ENCODE peak calls at places on chromosomes 13 and 19, in six cellular contexts. J, U, L, I, W and F are unnamed samples.

GRCh38 chr19:15096223-15096622 is 11.0 kb upstream of the SYDE1 start:
- DNase-seq in J (no peak), U (no peak), I (no peak), W (no peak), L (no peak), F (no peak)

GRCh38 chr13:35909837-35910236 is 221.3 kb downstream of the DCLK1 start:
- DNase-seq in I (no peak), J (no peak), W (no peak), L (no peak), U (no peak), F (no peak)

GRCh38 chr13:108787709-108788394 is 158.4 kb downstream of the MYO16 start:
- DNase-seq in W (no peak), U (no peak), J (no peak), L (no peak), I (no peak), F (no peak)

GRCh38 chr19:56840452-56841193 is at the start of the genes PEG3 and ZIM2:
- DNase-seq in I (peak), J (no peak), W (no peak), U (no peak), L (no peak), F (no peak)

GRCh38 chr13:20729633-20730585 is 26.4 kb downstream of the IL17D start:
- DNase-seq in W (no peak), I (no peak), L (no peak), J (no peak), U (no peak), F (no peak)

GRCh38 chr13:34421849-34422475 is 520.1 kb upstream of the NBEA start:
- DNase-seq in U (no peak), I (no peak), W (no peak), J (no peak), L (peak), F (no peak)

GRCh38 chr13:110302986-110303385 is 4.0 kb downstream of the COL4A1 start:
- DNase-seq in U (no peak), I (no peak), J (no peak), W (no peak), L (no peak), F (no peak)

GRCh38 chr19:47407417-47407774 is 11.9 kb downstream of the MEIS3 start:
- DNase-seq in J (no peak), I (no peak), U (no peak), L (no peak), W (no peak), F (no peak)

GRCh38 chr13:87324558-87324957 is 346.6 kb upstream of the SLITRK5 start:
- DNase-seq in J (no peak), L (no peak), I (no peak), W (no peak), U (no peak), F (no peak)

GRCh38 chr13:29654807-29655547 is 59.5 kb upstream of the SLC7A1 start:
- DNase-seq in W (no peak), U (no peak), J (no peak), I (no peak), L (peak), F (no peak)

GRCh38 chr13:23497186-23497585 is 63.7 kb upstream of the SACS start:
- DNase-seq in U (no peak), I (no peak), J (no peak), L (no peak), W (no peak), F (no peak)

GRCh38 chr13:53783466-53783865 is 754.9 kb downstream of the OLFM4 start:
- DNase-seq in I (no peak), U (peak), J (no peak), L (no peak), W (no peak), F (no peak)

GRCh38 chr13:111519041-111519440 is 198.6 kb downstream of the TEX29 start:
- DNase-seq in J (no peak), U (no peak), L (no peak), W (no peak), I (peak), F (no peak)

GRCh38 chr19:44677019-44677809 is 5.9 kb downstream of the CEACAM19 start:
- DNase-seq in L (peak), U (peak), I (no peak), W (peak), J (no peak), F (no peak)

GRCh38 chr13:98484289-98485219 is 92.4 kb downstream of the STK24 start:
- DNase-seq in U (peak), W (no peak), J (peak), L (peak), I (peak), F (peak)

GRCh38 chr13:112720251-112720650 is 30.4 kb downstream of the ATP11A start:
- DNase-seq in U (no peak), W (no peak), J (peak), I (no peak), L (no peak), F (peak)

GRCh38 chr19:13097331-13098258 is 5.1 kb downstream of the LYL1 start:
- DNase-seq in L (no peak), U (no peak), J (no peak), I (peak), W (no peak), F (peak)

GRCh38 chr19:41595258-41595889 is 19.4 kb downstream of the CEACAM21 start:
- DNase-seq in I (no peak), W (peak), U (peak), J (no peak), L (peak), F (no peak)

GRCh38 chr19:6241056-6241455 is 38.7 kb downstream of the MLLT1 start:
- DNase-seq in W (no peak), L (no peak), I (peak), U (no peak), J (peak), F (peak)

GRCh38 chr19:11821474-11821873 is 7.4 kb downstream of the ZNF440 start:
- DNase-seq in J (no peak), L (no peak), W (no peak), U (no peak), I (no peak), F (no peak)

GRCh38 chr19:54606230-54606629 is 12.8 kb downstream of the LILRA1 start:
- DNase-seq in U (no peak), L (no peak), J (no peak), I (no peak), W (no peak), F (no peak)

GRCh38 chr13:64753606-64754005 is 2476.5 kb downstream of the PCDH9 start:
- DNase-seq in U (no peak), I (no peak), J (no peak), W (no peak), L (no peak), F (no peak)

GRCh38 chr19:15288146-15288963 is 44.0 kb downstream of the BRD4 start:
- DNase-seq in L (peak), J (no peak), W (peak), I (no peak), U (no peak), F (no peak)

GRCh38 chr19:5116292-5116691 is 147.4 kb downstream of the KDM4B start:
- DNase-seq in L (no peak), U (no peak), W (no peak), J (no peak), I (no peak), F (no peak)
- H3K27ac ChIP-seq in L (no peak), U (no peak), W (no peak), J (no peak), I (no peak), F (no peak)

GRCh38 chr19:4064551-4065260 is 2.0 kb downstream of the ZBTB7A start:
- DNase-seq in U (peak), L (no peak), W (peak), I (peak), J (peak), F (peak)

GRCh38 chr19:4061683-4062575 is 4.8 kb downstream of the ZBTB7A start:
- DNase-seq in I (peak), L (peak), J (peak), W (peak), U (no peak), F (peak)

GRCh38 chr19:4064073-4064550 is 2.6 kb downstream of the ZBTB7A start:
- DNase-seq in U (peak), W (no peak), I (no peak), J (peak), L (no peak), F (no peak)

GRCh38 chr19:4062576-4063368 is 3.9 kb downstream of the ZBTB7A start:
- DNase-seq in J (no peak), W (no peak), I (peak), U (no peak), L (no peak), F (no peak)

DNA sequence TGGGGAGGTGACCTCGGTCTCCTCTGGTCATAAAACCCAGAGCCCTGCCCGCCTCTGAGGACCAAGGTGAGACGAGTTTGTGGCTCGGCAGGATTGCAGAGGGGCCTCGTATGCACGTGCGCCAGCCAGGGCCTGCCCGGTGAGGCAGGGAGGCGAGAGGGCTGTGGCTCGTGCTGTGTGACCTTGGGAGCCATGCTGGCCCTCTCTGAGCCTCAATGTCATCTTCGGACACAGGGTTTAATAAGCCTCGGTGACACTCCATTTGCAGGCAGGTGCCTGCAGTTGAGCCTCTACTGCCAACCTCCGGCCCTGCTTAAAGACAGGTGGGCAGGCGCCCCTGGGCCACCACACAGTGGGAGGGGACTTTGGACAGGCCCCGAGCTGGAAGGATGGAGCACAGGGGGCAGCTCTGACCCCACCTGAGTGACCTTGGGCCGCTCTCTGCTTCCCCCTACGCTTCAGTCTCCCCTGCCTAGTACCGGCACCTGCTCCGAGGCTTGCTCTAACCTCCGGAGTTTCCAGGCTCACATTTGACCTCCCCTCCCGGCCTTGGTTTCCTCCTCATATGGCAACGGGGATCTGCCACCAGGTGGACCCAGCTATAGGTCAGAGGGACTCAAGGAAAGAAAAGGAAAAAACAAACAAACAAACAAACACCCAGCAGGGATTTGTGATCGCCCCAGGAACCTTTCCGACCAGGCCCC is 3.2 kb downstream of the ZBTB7A start:
- DNase-seq in J (peak), L (no peak), I (peak), U (peak), W (peak), F (no peak)
- TF ChIP-seq CTCF in J (no peak), L (no peak), I (no peak), U (peak), W (peak), F (no peak)

GRCh38 chr13:50261502-50261901 is 246.3 kb downstream of the KCNRG start:
- DNase-seq in L (peak), U (no peak), J (no peak), W (no peak), I (no peak), F (no peak)
- H3K27ac ChIP-seq in L (no peak), U (no peak), J (no peak), W (no peak), I (no peak), F (no peak)

DNA sequence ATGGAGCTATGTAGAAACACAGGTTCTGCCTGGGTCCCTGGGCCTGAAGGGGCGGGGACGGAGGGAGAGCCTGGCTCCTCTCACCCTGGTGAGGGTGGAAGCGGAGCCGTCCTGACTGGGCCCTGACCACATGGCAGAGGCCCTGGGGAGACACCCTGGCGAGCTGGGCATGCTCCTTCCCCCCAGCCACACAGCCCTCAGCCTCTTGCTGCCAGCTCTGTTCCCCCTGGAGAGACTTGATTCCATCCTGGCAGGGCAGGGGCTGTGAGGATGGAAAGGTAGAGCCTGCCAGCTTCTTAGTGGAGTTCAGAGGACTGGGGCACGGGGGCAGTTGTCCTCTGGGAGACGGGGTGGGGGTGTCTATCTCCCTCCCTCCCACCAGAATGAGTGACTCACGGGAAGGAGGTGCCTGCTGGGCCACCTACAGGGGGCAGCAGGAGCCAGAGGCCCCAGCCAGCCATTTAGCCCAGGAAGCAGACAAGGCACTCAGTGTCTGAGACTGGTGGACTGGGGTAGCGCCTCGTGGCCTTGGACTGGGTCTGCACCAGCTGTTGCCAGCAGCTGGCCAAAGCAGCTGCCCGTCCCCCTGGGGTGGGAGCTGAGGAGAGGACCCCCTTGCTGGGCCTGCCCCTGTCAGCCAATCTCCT is 22.8 kb upstream of the RNF17 start:
- DNase-seq in W (peak), L (no peak), I (no peak), J (no peak), U (peak), F (no peak)
- TF ChIP-seq CTCF in W (peak), L (peak), I (no peak), J (no peak), U (peak), F (peak)

GRCh38 chr19:1259206-1259872 is 9.8 kb upstream of the CIRBP start:
- DNase-seq in J (peak), L (no peak), U (peak), W (peak), I (peak), F (peak)

GRCh38 chr19:1257475-1258160 is 9.2 kb downstream of the MIDN start:
- DNase-seq in L (no peak), W (no peak), J (no peak), I (no peak), U (no peak), F (no peak)

GRCh38 chr19:1258161-1258492 is 9.7 kb downstream of the MIDN start:
- DNase-seq in W (no peak), L (no peak), I (no peak), J (no peak), U (no peak), F (no peak)

GRCh38 chr19:1259873-1260748 is 9.0 kb upstream of the CIRBP start:
- DNase-seq in U (no peak), L (no peak), J (peak), W (peak), I (no peak), F (peak)

DNA sequence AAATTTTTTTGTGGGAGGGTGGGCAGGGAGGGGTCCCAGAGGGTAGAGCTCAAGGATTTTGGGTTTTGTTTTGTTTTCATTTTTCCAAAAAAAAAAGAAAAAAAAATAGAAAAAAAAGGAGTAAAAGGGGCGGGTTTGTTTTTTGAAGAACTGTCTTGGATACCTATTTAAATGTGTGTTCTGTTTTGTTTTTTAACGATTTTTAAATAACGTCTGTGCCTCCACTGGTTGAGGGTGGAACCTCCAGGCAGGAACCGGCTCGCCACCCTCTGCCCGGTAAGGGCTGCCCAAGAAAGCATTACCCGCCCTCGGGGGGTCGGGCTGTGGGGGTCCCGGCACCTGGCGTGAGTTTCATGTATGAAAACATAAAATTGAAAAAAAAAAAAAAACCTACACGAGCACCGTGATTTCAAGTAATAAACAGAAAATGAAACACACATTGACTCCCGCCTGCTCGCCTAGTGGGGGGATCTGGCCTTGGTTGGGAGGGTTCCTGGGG is 10.4 kb downstream of the MIDN start:
- DNase-seq in J (peak), L (no peak), U (no peak), W (peak), I (no peak), F (no peak)
- H3K27ac ChIP-seq in J (peak), L (no peak), U (peak), W (peak), I (peak), F (peak)